ENCODE peak calls at places on chromosomes 12 and 14, in ten cellular contexts. One of them, this sample, is unnamed.

GRCh38 chr14:20723458-20723857 is 22.2 kb upstream of the EDDM3A start:
- DNase-seq in heart right ventricle: peak; percentile 15
- DNase-seq in esophagus muscularis mucosa: no peak
- DNase-seq in tibial nerve: no peak
- DNase-seq in HepG2: no peak
- DNase-seq in OCI-LY7: no peak
- DNase-seq in tibial artery: no peak
- DNase-seq in brain microvascular endothelial cell: no peak
- DNase-seq in lower lobe of right lung: no peak
- DNase-seq in cardiac muscle cell: peak; percentile 25
- DNase-seq in this sample: no peak

GRCh38 chr12:122571821-122572220 is 44.8 kb downstream of the KNTC1 start:
- DNase-seq in heart right ventricle: no peak
- DNase-seq in esophagus muscularis mucosa: peak; percentile 37
- DNase-seq in tibial nerve: no peak
- DNase-seq in HepG2: no peak
- DNase-seq in OCI-LY7: no peak
- DNase-seq in tibial artery: no peak
- DNase-seq in brain microvascular endothelial cell: no peak
- DNase-seq in lower lobe of right lung: no peak
- DNase-seq in cardiac muscle cell: no peak
- DNase-seq in this sample: no peak

GRCh38 chr14:22185191-22185590 is 403.8 kb downstream of the DAD1 start:
- DNase-seq in heart right ventricle: no peak
- DNase-seq in esophagus muscularis mucosa: no peak
- DNase-seq in tibial nerve: no peak
- DNase-seq in HepG2: peak; percentile 24
- DNase-seq in OCI-LY7: peak; percentile 4
- DNase-seq in tibial artery: no peak
- DNase-seq in brain microvascular endothelial cell: peak; percentile 76
- DNase-seq in lower lobe of right lung: no peak
- DNase-seq in cardiac muscle cell: peak; percentile 6
- DNase-seq in this sample: no peak

GRCh38 chr14:77024171-77024627 is 4.3 kb downstream of the IRF2BPL start:
- DNase-seq in heart right ventricle: no peak
- DNase-seq in esophagus muscularis mucosa: no peak
- DNase-seq in tibial nerve: no peak
- DNase-seq in HepG2: peak; percentile 66
- DNase-seq in OCI-LY7: no peak
- DNase-seq in tibial artery: no peak
- DNase-seq in brain microvascular endothelial cell: no peak
- DNase-seq in lower lobe of right lung: peak; percentile 57
- DNase-seq in cardiac muscle cell: peak; percentile 67
- DNase-seq in this sample: peak; percentile 76

GRCh38 chr12:32155911-32156585 is 49.4 kb downstream of the BICD1 start:
- DNase-seq in heart right ventricle: no peak
- DNase-seq in esophagus muscularis mucosa: no peak
- DNase-seq in tibial nerve: no peak
- DNase-seq in HepG2: no peak
- DNase-seq in OCI-LY7: no peak
- DNase-seq in tibial artery: no peak
- DNase-seq in brain microvascular endothelial cell: no peak
- DNase-seq in lower lobe of right lung: no peak
- DNase-seq in cardiac muscle cell: no peak
- DNase-seq in this sample: no peak

GRCh38 chr12:110316861-110317260 is 35.8 kb downstream of the ATP2A2 start:
- DNase-seq in heart right ventricle: no peak
- DNase-seq in esophagus muscularis mucosa: no peak
- DNase-seq in tibial nerve: no peak
- DNase-seq in HepG2: no peak
- DNase-seq in OCI-LY7: no peak
- DNase-seq in tibial artery: no peak
- DNase-seq in brain microvascular endothelial cell: peak; percentile 43
- DNase-seq in lower lobe of right lung: no peak
- DNase-seq in cardiac muscle cell: peak; percentile 84
- DNase-seq in this sample: no peak

GRCh38 chr14:104248203-104249055 is 110.0 kb downstream of the KIF26A start:
- DNase-seq in heart right ventricle: no peak
- DNase-seq in esophagus muscularis mucosa: no peak
- DNase-seq in tibial nerve: no peak
- DNase-seq in HepG2: no peak
- DNase-seq in OCI-LY7: no peak
- DNase-seq in tibial artery: no peak
- DNase-seq in brain microvascular endothelial cell: no peak
- DNase-seq in lower lobe of right lung: peak; percentile 39
- DNase-seq in cardiac muscle cell: no peak
- DNase-seq in this sample: no peak

GRCh38 chr12:130097342-130097741 is 64.9 kb upstream of the FZD10 start:
- DNase-seq in heart right ventricle: no peak
- DNase-seq in esophagus muscularis mucosa: no peak
- DNase-seq in tibial nerve: no peak
- DNase-seq in HepG2: no peak
- DNase-seq in OCI-LY7: no peak
- DNase-seq in tibial artery: no peak
- DNase-seq in brain microvascular endothelial cell: no peak
- DNase-seq in lower lobe of right lung: no peak
- DNase-seq in cardiac muscle cell: no peak
- DNase-seq in this sample: no peak

GRCh38 chr12:32603858-32604257 is 75.2 kb upstream of the DNM1L start:
- DNase-seq in heart right ventricle: no peak
- DNase-seq in esophagus muscularis mucosa: no peak
- DNase-seq in tibial nerve: no peak
- DNase-seq in HepG2: no peak
- DNase-seq in OCI-LY7: no peak
- DNase-seq in tibial artery: no peak
- DNase-seq in brain microvascular endothelial cell: peak; percentile 47
- DNase-seq in lower lobe of right lung: no peak
- DNase-seq in cardiac muscle cell: peak; percentile 42
- DNase-seq in this sample: no peak

GRCh38 chr12:12819752-12820311 is 6.7 kb downstream of the DDX47 start:
- DNase-seq in heart right ventricle: no peak
- DNase-seq in esophagus muscularis mucosa: no peak
- DNase-seq in tibial nerve: no peak
- DNase-seq in HepG2: no peak
- DNase-seq in OCI-LY7: no peak
- DNase-seq in tibial artery: no peak
- DNase-seq in brain microvascular endothelial cell: peak; percentile 95
- DNase-seq in lower lobe of right lung: no peak
- DNase-seq in cardiac muscle cell: peak; percentile 87
- DNase-seq in this sample: no peak

GRCh38 chr14:74647061-74647833 is 35.2 kb upstream of the LTBP2 start:
- DNase-seq in heart right ventricle: no peak
- DNase-seq in esophagus muscularis mucosa: no peak
- DNase-seq in tibial nerve: no peak
- DNase-seq in HepG2: no peak
- DNase-seq in OCI-LY7: no peak
- DNase-seq in tibial artery: peak; percentile 32
- DNase-seq in brain microvascular endothelial cell: no peak
- DNase-seq in lower lobe of right lung: no peak
- DNase-seq in cardiac muscle cell: no peak
- DNase-seq in this sample: no peak

GRCh38 chr12:31832740-31833540 is 104.1 kb upstream of the AMN1 start:
- DNase-seq in heart right ventricle: no peak
- DNase-seq in esophagus muscularis mucosa: no peak
- DNase-seq in tibial nerve: no peak
- DNase-seq in HepG2: no peak
- DNase-seq in OCI-LY7: peak; percentile 52
- DNase-seq in tibial artery: no peak
- DNase-seq in brain microvascular endothelial cell: no peak
- DNase-seq in lower lobe of right lung: no peak
- DNase-seq in cardiac muscle cell: no peak
- DNase-seq in this sample: peak; percentile 18

DNA sequence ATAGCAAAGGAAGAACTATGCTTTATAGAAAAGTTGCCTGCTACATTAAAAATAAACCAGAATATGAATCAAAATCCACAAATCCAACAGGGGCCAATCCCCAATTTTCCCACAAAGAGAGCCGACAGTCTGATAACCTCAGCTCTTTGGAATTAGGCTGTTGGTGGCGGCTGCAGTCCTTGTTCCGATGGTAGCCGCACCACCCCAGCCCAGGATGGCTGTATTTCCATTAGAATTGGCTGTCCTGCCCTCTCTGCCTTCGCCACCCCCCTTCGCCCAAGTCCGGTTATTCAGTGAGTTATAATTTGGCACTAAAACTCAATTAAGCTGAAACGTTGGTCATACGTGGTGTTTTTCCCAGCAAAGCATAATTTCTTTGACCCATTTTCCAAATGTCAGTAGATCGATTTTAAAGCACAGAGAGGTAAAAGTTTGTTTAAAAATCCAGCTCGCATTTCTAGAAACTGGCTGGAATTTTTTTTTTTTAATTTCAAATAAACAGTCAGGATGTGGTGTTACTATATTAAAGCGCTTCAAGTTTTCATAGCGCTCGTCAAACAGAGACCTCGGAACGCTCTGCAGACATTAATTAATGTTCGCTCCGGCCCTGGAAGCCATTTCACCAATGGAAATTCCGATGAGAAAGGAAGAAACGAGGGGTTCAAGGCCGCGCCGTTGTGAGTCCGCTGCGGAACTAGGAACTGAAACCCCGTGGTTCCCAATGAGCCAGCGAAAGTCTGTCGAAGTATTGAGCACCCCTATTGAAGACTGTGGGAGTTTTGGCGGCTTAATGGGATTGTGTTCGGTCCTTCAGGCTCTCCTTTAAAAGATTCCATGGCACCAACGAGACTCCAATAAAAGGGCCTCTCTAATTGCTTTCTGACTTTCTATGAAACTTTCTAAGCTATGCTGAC is 104.8 kb upstream of the DIO3 start:
- DNase-seq in heart right ventricle: no peak
- DNase-seq in esophagus muscularis mucosa: no peak
- DNase-seq in tibial nerve: no peak
- DNase-seq in HepG2: no peak
- DNase-seq in OCI-LY7: no peak
- DNase-seq in tibial artery: peak; percentile 34
- DNase-seq in brain microvascular endothelial cell: no peak
- DNase-seq in lower lobe of right lung: no peak
- DNase-seq in cardiac muscle cell: no peak
- DNase-seq in this sample: no peak
- H3K4me3 ChIP-seq in heart right ventricle: no peak overlapping the region
- H3K4me3 ChIP-seq in esophagus muscularis mucosa: no peak overlapping the region
- H3K4me3 ChIP-seq in tibial nerve: no peak overlapping the region
- H3K4me3 ChIP-seq in HepG2: no peak overlapping the region
- H3K4me3 ChIP-seq in OCI-LY7: no peak overlapping the region
- H3K4me3 ChIP-seq in tibial artery: no peak overlapping the region
- H3K4me3 ChIP-seq in brain microvascular endothelial cell: no peak overlapping the region
- H3K4me3 ChIP-seq in lower lobe of right lung: no peak overlapping the region
- H3K4me3 ChIP-seq in cardiac muscle cell: no peak overlapping the region
- H3K4me3 ChIP-seq in this sample: no peak overlapping the region

DNA sequence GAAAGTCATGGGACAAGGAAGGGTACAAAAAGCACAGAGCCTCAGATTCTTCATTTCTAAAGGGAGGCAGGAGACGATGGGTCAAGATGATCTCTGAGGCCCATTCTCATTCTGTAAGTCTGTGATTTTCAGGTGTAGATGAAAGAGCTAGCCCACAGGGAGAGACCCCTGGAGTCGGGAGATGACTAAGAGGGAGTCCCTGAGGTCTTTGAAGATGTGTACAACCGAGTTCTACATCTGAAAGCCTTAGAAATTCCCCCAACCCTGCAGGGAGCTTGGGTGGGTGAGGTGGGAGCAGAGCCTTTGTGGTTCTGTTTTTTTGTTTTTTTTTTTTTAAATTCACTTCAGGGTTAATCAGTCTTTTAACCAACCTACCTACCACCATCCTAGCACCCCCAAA is 3.1 kb downstream of the WNT10B start:
- DNase-seq in heart right ventricle: no peak
- DNase-seq in esophagus muscularis mucosa: no peak
- DNase-seq in tibial nerve: no peak
- DNase-seq in HepG2: no peak
- DNase-seq in OCI-LY7: no peak
- DNase-seq in tibial artery: no peak
- DNase-seq in brain microvascular endothelial cell: no peak
- DNase-seq in lower lobe of right lung: no peak
- DNase-seq in cardiac muscle cell: no peak
- DNase-seq in this sample: no peak
- H3K4me3 ChIP-seq in heart right ventricle: no peak overlapping the region
- H3K4me3 ChIP-seq in esophagus muscularis mucosa: no peak overlapping the region
- H3K4me3 ChIP-seq in tibial nerve: no peak overlapping the region
- H3K4me3 ChIP-seq in HepG2: no peak overlapping the region
- H3K4me3 ChIP-seq in OCI-LY7: no peak overlapping the region
- H3K4me3 ChIP-seq in tibial artery: no peak overlapping the region
- H3K4me3 ChIP-seq in brain microvascular endothelial cell: no peak overlapping the region
- H3K4me3 ChIP-seq in lower lobe of right lung: no peak overlapping the region
- H3K4me3 ChIP-seq in cardiac muscle cell: no peak overlapping the region
- H3K4me3 ChIP-seq in this sample: no peak overlapping the region

DNA sequence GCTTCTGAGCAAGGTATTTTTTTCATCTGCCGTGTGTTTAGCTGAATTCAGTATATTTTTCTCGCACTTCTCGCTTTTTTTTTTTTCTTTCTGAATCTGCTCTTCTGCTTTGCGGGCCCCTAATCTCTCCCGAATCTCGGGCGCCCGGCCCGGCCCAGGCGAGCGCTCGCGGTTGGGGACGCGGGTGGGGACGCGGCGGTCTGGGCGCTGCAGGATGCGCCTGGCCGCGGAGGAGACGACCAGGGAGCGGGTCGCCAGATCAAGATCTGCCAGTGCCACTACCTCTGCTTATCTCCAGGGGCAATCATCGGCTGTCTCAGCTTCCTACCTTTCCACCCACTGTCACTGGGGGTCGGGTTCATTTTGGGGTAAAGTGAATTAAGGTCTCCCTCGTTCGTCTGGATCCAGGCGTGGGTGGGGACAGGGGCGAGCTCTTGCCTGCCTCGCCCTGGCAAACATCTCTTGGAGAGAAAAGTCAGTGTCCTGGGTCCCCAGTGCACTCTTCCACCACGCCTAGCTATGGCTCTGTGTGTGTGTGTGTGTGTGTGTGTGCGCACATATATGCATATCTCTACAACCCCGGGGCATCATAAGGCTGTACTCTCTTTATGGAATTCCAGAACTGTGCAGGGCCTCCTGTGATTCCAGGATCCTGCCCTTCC is 422.3 kb downstream of the VRK1 start:
- DNase-seq in heart right ventricle: no peak
- DNase-seq in esophagus muscularis mucosa: peak; percentile 72
- DNase-seq in tibial nerve: no peak
- DNase-seq in HepG2: no peak
- DNase-seq in OCI-LY7: no peak
- DNase-seq in tibial artery: no peak
- DNase-seq in brain microvascular endothelial cell: no peak
- DNase-seq in lower lobe of right lung: no peak
- DNase-seq in cardiac muscle cell: no peak
- DNase-seq in this sample: no peak
- H3K4me3 ChIP-seq in heart right ventricle: peak overlapping the region; percentile 36
- H3K4me3 ChIP-seq in esophagus muscularis mucosa: peak overlapping the region; percentile 27
- H3K4me3 ChIP-seq in tibial nerve: peak overlapping the region; percentile 34
- H3K4me3 ChIP-seq in HepG2: no peak overlapping the region
- H3K4me3 ChIP-seq in OCI-LY7: no peak overlapping the region
- H3K4me3 ChIP-seq in tibial artery: peak overlapping the region; percentile 20
- H3K4me3 ChIP-seq in brain microvascular endothelial cell: peak overlapping the region; percentile 24
- H3K4me3 ChIP-seq in lower lobe of right lung: peak overlapping the region; percentile 37
- H3K4me3 ChIP-seq in cardiac muscle cell: peak overlapping the region; percentile 34
- H3K4me3 ChIP-seq in this sample: no peak overlapping the region

DNA sequence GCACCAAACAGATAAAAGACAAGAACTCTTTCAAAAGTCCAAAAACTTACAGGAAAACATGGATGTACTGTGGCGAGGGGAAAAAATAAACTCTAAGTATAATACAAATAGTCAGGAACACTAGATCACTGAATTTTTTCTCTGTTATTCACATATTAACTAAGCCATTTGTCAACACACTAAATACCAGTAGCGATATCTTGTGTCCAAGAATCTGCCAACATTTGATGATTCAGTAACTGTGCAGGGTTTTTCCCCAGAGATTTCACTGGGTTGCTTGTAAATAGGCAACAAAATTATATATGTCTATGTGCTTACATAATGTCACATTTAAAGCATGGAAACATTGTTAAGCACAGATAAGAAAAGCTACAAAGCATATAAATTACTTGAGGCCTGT is 205.9 kb downstream of the KIF21A start:
- DNase-seq in heart right ventricle: no peak
- DNase-seq in esophagus muscularis mucosa: no peak
- DNase-seq in tibial nerve: no peak
- DNase-seq in HepG2: no peak
- DNase-seq in OCI-LY7: no peak
- DNase-seq in tibial artery: no peak
- DNase-seq in brain microvascular endothelial cell: peak; percentile 4
- DNase-seq in lower lobe of right lung: no peak
- DNase-seq in cardiac muscle cell: peak; percentile 83
- DNase-seq in this sample: no peak
- H3K4me3 ChIP-seq in heart right ventricle: no peak overlapping the region
- H3K4me3 ChIP-seq in esophagus muscularis mucosa: no peak overlapping the region
- H3K4me3 ChIP-seq in tibial nerve: no peak overlapping the region
- H3K4me3 ChIP-seq in HepG2: no peak overlapping the region
- H3K4me3 ChIP-seq in OCI-LY7: no peak overlapping the region
- H3K4me3 ChIP-seq in tibial artery: no peak overlapping the region
- H3K4me3 ChIP-seq in brain microvascular endothelial cell: no peak overlapping the region
- H3K4me3 ChIP-seq in lower lobe of right lung: no peak overlapping the region
- H3K4me3 ChIP-seq in cardiac muscle cell: no peak overlapping the region
- H3K4me3 ChIP-seq in this sample: no peak overlapping the region

This sample was measured in small intestine.